ENCODE peak calls at places on chromosomes 13 and 19, in six cellular contexts. T is suprapubic skin, S is prostate gland, M is stomach, W is transverse colon, N is vagina. E is an unnamed sample.

GRCh38 chr13:28478127-28478526 is 16.8 kb downstream of the FLT1 start:
- DNase-seq in T (no peak), S (no peak), M (no peak), W (no peak), N (no peak), E (no peak)

GRCh38 chr13:72508392-72508791 is 219.0 kb downstream of the MZT1 start:
- DNase-seq in T (no peak), S (no peak), M (no peak), W (no peak), N (no peak), E (no peak)

GRCh38 chr13:32846556-32846955 is 169.7 kb upstream of the KL start:
- DNase-seq in T (no peak), S (no peak), M (no peak), W (no peak), N (no peak), E (no peak)

GRCh38 chr13:53137777-53138176 is 109.2 kb downstream of the OLFM4 start:
- DNase-seq in T (no peak), S (no peak), M (no peak), W (no peak), N (no peak), E (no peak)

GRCh38 chr13:95924389-95924994 is 128.7 kb downstream of the UGGT2 start:
- DNase-seq in T (no peak), S (no peak), M (no peak), W (no peak), N (no peak), E (no peak)

GRCh38 chr19:6480843-6481415 is 658 bp downstream of the DENND1C start:
- DNase-seq in T (no peak), S (no peak), M (no peak), W (no peak), N (no peak), E (no peak)

GRCh38 chr19:38839816-38840582 is 8.4 kb upstream of the ECH1 start:
- DNase-seq in T (no peak), S (no peak), M (no peak), W (no peak), N (no peak), E (no peak)

GRCh38 chr19:18153555-18154134 is 682 bp downstream of the PIK3R2 start:
- DNase-seq in T (peak; percentile 82), S (no peak), M (no peak), W (peak; percentile 48), N (no peak), E (peak; percentile 59)

GRCh38 chr19:8641908-8642547 is 11.6 kb downstream of the NFILZ start:
- DNase-seq in T (no peak), S (no peak), M (no peak), W (no peak), N (no peak), E (peak; percentile 44)

GRCh38 chr19:18675779-18676178 is 7.7 kb upstream of the CRTC1 start:
- DNase-seq in T (no peak), S (no peak), M (no peak), W (no peak), N (no peak), E (no peak)

GRCh38 chr19:15631817-15632216 is 8.9 kb upstream of the CYP4F3 start:
- DNase-seq in T (no peak), S (no peak), M (no peak), W (peak; percentile 26), N (no peak), E (peak; percentile 47)

GRCh38 chr19:50518091-50519005 is 4.6 kb upstream of the ASPDH start:
- DNase-seq in T (no peak), S (no peak), M (no peak), W (no peak), N (no peak), E (no peak)

GRCh38 chr13:61880576-61881283 is 465.1 kb upstream of the PCDH20 start:
- DNase-seq in T (no peak), S (no peak), M (peak; percentile 36), W (no peak), N (no peak), E (peak; percentile 24)

DNA sequence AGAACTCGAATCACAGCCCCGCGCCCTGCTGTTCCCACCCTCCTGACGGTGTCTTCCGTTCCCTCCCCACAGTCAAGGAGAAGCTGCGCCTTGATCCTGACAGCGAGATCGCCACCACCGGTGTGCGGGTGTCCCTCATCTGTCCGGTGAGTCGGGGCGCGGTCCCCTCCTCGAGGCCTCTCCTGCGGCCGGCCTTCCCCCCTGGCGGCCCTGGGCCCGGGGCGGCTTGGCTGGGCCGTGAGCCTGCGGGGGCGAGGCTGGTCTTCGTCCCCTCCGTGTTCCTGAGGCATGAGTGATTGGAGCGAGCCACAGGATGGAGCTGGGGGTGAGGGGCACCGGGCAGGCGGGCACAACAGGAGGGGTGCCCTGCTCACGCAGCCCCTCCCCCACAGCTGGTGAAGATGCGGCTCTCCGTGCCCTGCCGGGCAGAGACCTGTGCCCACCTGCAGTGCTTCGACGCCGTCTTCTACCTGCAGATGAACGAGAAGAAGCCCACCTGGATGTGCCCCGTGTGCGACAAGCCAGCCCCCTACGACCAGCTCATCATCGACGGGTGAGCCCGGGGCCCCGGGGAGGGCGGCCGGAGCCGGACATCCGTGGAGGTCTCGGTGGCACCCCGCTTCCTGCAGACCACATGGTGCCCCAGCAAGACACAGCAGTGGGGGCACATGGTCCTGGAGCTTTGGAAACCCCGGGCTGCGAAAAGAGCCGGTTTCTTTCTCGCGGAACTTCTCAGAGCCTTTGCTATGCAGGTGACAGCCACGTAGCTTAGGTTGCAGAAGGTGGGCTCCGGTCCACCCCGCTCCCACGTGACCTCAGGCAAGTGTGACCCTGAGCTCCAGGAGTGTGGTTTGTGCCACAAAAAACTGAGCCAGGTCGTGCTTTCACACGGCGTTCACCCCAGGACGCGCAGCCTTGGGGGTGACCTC is 25.8 kb downstream of the PIAS4 start:
- DNase-seq in T (no peak), S (no peak), M (no peak), W (no peak), N (no peak), E (no peak)
- TF ChIP-seq POLR2AphosphoS5 in T (no peak), S (no peak), M (no peak), W (no peak), N (no peak), E (no peak)

DNA sequence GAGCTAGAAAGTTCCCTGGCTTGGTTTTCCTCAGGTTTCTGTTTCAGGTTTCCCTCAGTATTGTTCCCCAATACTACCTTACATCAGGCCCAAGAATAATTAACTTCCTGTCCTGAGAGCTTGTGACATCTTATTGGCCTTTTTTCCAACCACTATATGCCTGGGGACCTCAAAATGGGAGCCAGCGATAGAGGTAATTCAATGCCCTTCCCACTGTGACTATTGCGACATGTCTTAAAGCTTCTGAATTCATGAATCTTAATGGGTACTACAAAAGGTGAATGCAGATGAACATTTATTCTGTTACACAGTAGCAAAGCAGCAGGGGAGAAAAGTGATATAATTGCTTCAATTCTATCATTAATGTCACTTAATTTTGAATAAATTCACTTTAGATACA is 4.3 kb downstream of the CRYL1 start:
- DNase-seq in T (no peak), S (no peak), M (no peak), W (no peak), N (no peak), E (no peak)
- TF ChIP-seq POLR2AphosphoS5 in T (no peak), S (no peak), M (no peak), W (no peak), N (no peak), E (no peak)

GRCh38 chr13:48125794-48126228 is 30.9 kb upstream of the MED4 start:
- DNase-seq in T (no peak), S (no peak), M (no peak), W (no peak), N (no peak), E (no peak)

GRCh38 chr13:48132961-48133360 is 38.1 kb upstream of the MED4 start:
- DNase-seq in T (no peak), S (no peak), M (no peak), W (no peak), N (no peak), E (no peak)

GRCh38 chr13:48126944-48127814 is 32.3 kb upstream of the MED4 start:
- DNase-seq in T (no peak), S (peak; percentile 23), M (peak; percentile 29), W (peak; percentile 19), N (no peak), E (peak; percentile 67)

DNA sequence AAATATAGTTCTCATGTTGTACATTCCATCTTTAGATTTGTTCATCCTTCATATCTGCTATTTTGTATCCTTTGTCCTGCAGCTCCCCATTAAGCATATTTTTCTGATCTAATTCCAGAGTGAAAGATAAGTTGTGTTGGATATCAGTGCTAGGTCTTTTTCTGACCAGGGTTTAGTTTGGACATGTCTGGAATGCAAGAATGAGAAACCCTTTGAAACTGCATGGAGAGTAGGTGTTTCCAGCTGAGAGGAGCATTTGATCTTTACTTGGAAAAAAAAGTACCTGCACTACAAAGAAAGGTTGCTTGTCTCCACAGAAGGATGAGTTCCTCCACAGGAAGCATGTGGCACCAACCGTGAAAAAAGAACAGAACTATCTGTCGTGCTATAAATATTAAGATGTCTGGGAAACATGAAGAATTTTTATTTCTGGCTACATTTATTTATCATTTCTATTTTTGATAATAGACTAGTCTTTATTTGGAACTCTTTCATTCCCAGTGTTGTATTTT is 36.6 kb upstream of the MED4 start:
- DNase-seq in T (no peak), S (no peak), M (no peak), W (no peak), N (no peak), E (no peak)
- TF ChIP-seq POLR2AphosphoS5 in T (no peak), S (peak; percentile 51), M (no peak), W (no peak), N (no peak), E (no peak)

GRCh38 chr19:52398091-52398461 is 427 bp downstream of the ZNF528 start:
- DNase-seq in T (peak; percentile 59), S (no peak), M (no peak), W (peak; percentile 8), N (no peak), E (peak; percentile 64)

GRCh38 chr19:52397310-52398090 is at the start of gene ZNF528:
- DNase-seq in T (peak; percentile 97), S (peak; percentile 91), M (peak; percentile 97), W (peak; percentile 96), N (no peak), E (peak; percentile 95)
- TF ChIP-seq POLR2AphosphoS5 in T (peak; percentile 79), S (peak; percentile 93), M (peak; percentile 94), W (peak; percentile 82), N (peak; percentile 88), E (peak; percentile 94)

E was measured in SK-N-SH.